ENCODE peak calls at places on chromosome 7, in five cellular contexts. H is endodermal cell, G is trophoblast cell, E is esophagus squamous epithelium, T is lower lobe of right lung. V is an unnamed sample. For H3K27me3 and H3K4me1, the result is how much of the 10 kb centered on the place peaks cover.

GRCh38 chr7:151786241-151786640 is 90.7 kb downstream of the PRKAG2 start:
- DNase-seq in T (peak), G (no peak), H (no peak), E (no peak), V (no peak)

GRCh38 chr7:130920122-130920521 is 186.1 kb upstream of the KLF14 start:
- DNase-seq in E (no peak), H (no peak), T (no peak), G (no peak), V (no peak)

GRCh38 chr7:108452707-108453106 is 3.5 kb downstream of the NRCAM start:
- DNase-seq in E (no peak), H (no peak), T (no peak), G (no peak), V (no peak)

GRCh38 chr7:4479367-4480039 is 202.6 kb upstream of the FOXK1 start:
- DNase-seq in E (no peak), T (no peak), G (peak), H (peak), V (no peak)

GRCh38 chr7:102181517-102181916 is 105.2 kb upstream of the SH2B2 start:
- DNase-seq in E (no peak), T (no peak), G (no peak), H (no peak), V (no peak)

GRCh38 chr7:84123903-84124573 is 70.6 kb downstream of the SEMA3A start:
- DNase-seq in G (no peak), H (no peak), T (no peak), E (no peak), V (no peak)

GRCh38 chr7:69677054-69677847 is 79.0 kb downstream of the AUTS2 start:
- DNase-seq in E (no peak), T (no peak), G (no peak), H (no peak), V (no peak)

GRCh38 chr7:41445951-41446350 is 256.9 kb downstream of the INHBA start:
- DNase-seq in E (no peak), T (no peak), H (no peak), G (no peak), V (no peak)

GRCh38 chr7:107668296-107668695 is 7.7 kb downstream of the SLC26A4 start:
- DNase-seq in E (no peak), G (no peak), T (no peak), H (no peak), V (no peak)

GRCh38 chr7:97601941-97602457 is 129.9 kb upstream of the TAC1 start:
- DNase-seq in H (no peak), E (no peak), T (no peak), G (no peak), V (no peak)

GRCh38 chr7:151699147-151699546 is 177.8 kb downstream of the PRKAG2 start:
- DNase-seq in H (no peak), T (no peak), G (peak), E (no peak), V (no peak)

GRCh38 chr7:26850193-26850651 is 14.2 kb downstream of the SKAP2 start:
- DNase-seq in E (no peak), H (no peak), G (no peak), T (no peak), V (no peak)

GRCh38 chr7:128263420-128263819 is 22.3 kb downstream of the LEP start:
- DNase-seq in G (no peak), E (no peak), H (no peak), T (no peak), V (no peak)
- H3K27me3 ChIP-seq in G (under half), E (under half), H (under half), T (under half), V (under half)

GRCh38 chr7:137546671-137547070 is 203.1 kb upstream of the PTN start:
- DNase-seq in T (no peak), G (no peak), H (no peak), E (no peak), V (no peak)

GRCh38 chr7:137546009-137546408 is 202.5 kb upstream of the PTN start:
- DNase-seq in H (no peak), G (no peak), E (no peak), T (no peak), V (no peak)

GRCh38 chr7:137547477-137547876 is 203.9 kb upstream of the PTN start:
- DNase-seq in H (no peak), T (no peak), E (no peak), G (no peak), V (no peak)

GRCh38 chr7:137545059-137545730 is 201.7 kb upstream of the PTN start:
- DNase-seq in T (no peak), G (no peak), H (no peak), E (no peak), V (no peak)

DNA sequence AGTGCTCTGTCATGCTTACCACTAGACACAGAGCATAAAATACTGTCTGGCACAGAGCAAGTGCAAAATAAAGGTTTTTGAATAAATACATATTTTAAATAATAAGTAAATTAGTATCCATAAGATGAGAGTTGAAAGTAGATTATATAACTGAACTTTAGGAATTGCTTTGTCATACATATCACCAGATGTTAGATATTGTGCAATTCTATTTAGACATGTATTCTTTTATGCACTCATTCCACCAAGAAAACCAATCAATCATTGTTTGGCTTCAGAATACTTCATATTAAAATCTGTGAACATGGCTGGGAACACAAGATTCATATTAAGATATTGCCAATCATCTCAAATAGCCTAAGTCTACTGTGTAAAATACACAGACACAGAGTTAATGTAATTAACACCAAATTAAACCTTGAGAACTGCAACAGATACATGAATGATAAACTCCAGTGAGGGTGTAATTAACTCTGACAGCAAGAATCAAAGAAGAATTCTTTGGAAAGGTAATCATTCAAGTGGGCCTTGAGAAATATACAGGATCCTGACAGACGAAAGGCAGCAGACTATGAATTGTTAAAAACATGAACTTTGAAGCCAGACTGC is 201.0 kb upstream of the PTN start:
- DNase-seq in H (no peak), E (no peak), T (no peak), G (no peak), V (no peak)
- H3K4me1 ChIP-seq in H (under half), E (under half), T (under half), G (under half), V (under half)

GRCh38 chr7:101162551-101163280 is 2.7 kb downstream of the VGF start:
- DNase-seq in G (peak), T (peak), E (no peak), H (peak), V (peak)
- H3K4me3 ChIP-seq in G (peak), T (peak), E (peak), H (no peak), V (peak)

GRCh38 chr7:28311670-28312069 is 100.6 kb upstream of the CREB5 start:
- DNase-seq in G (no peak), T (no peak), E (no peak), H (peak), V (no peak)
- H3K27me3 ChIP-seq in G (under half), T (under half), E (under half), H (under half), V (under half)

GRCh38 chr7:106057204-106057961 is 54.7 kb downstream of the SYPL1 start:
- DNase-seq in G (no peak), H (no peak), E (no peak), T (no peak), V (no peak)
- H3K4me1 ChIP-seq in G (under half), H (under half), E (half or more), T (under half), V (under half)

GRCh38 chr7:5554287-5554785 is 130.7 kb upstream of the TNRC18 start:
- DNase-seq in E (no peak), G (peak), T (peak), H (peak), V (no peak)
- H3K4me3 ChIP-seq in E (no peak), G (no peak), T (peak), H (no peak), V (no peak)